ENCODE peak calls at places on chromosomes 11 and 22, in six cellular contexts. P is lower lobe of right lung, B is retinal pigment epithelial cell, R is psoas muscle, M is fibroblast of pulmonary artery, E is AG04450. J is an unnamed sample.

GRCh38 chr22:49838771-49839717 is 11.4 kb upstream of the BRD1 start:
- DNase-seq in P (peak; percentile 45), B (no peak), R (peak; percentile 43), M (no peak), E (no peak), J (no peak)

GRCh38 chr22:49961601-49962011 is 1.0 kb downstream of the PIM3 start:
- DNase-seq in P (peak; percentile 57), B (no peak), R (peak; percentile 64), M (peak; percentile 30), E (no peak), J (no peak)

GRCh38 chr11:57529012-57529411 is 1.5 kb downstream of the TIMM10 start:
- DNase-seq in P (no peak), B (no peak), R (no peak), M (no peak), E (no peak), J (no peak)

GRCh38 chr11:117915672-117916235 is 13.4 kb downstream of the TMPRSS13 start:
- DNase-seq in P (no peak), B (no peak), R (no peak), M (no peak), E (no peak), J (no peak)

GRCh38 chr22:36873614-36874308 is 13.0 kb downstream of the NCF4 start:
- DNase-seq in P (peak; percentile 81), B (no peak), R (no peak), M (peak; percentile 85), E (no peak), J (peak; percentile 21)

GRCh38 chr22:46758867-46759290 is 3.6 kb upstream of the TBC1D22A start:
- DNase-seq in P (peak; percentile 53), B (peak; percentile 43), R (no peak), M (peak; percentile 87), E (peak; percentile 32), J (no peak)

GRCh38 chr11:59283825-59284772 is 71.4 kb upstream of the MPEG1 start:
- DNase-seq in P (no peak), B (peak; percentile 4), R (no peak), M (peak; percentile 69), E (peak; percentile 34), J (peak; percentile 3)

GRCh38 chr11:116993599-116993998 is 104.6 kb downstream of the SIK3 start:
- DNase-seq in P (no peak), B (no peak), R (no peak), M (peak; percentile 64), E (no peak), J (no peak)

GRCh38 chr11:130625907-130626306 is 177.5 kb downstream of the ADAMTS15 start:
- DNase-seq in P (no peak), B (no peak), R (no peak), M (no peak), E (no peak), J (no peak)

GRCh38 chr22:19275513-19275912 is 16.0 kb downstream of the CLTCL1 start:
- DNase-seq in P (no peak), B (no peak), R (no peak), M (no peak), E (no peak), J (no peak)

GRCh38 chr11:72534859-72535547 is 100.7 kb upstream of the CLPB start:
- DNase-seq in P (no peak), B (peak; percentile 24), R (no peak), M (no peak), E (no peak), J (no peak)

GRCh38 chr11:12189543-12190235 is 79.3 kb downstream of the MICAL2 start:
- DNase-seq in P (no peak), B (no peak), R (no peak), M (no peak), E (no peak), J (no peak)

GRCh38 chr11:61973603-61974162 is 6.2 kb upstream of the FTH1 start:
- DNase-seq in P (no peak), B (no peak), R (no peak), M (no peak), E (no peak), J (no peak)

GRCh38 chr11:94641167-94641761 is 74.1 kb downstream of the PIWIL4 start:
- DNase-seq in P (no peak), B (no peak), R (peak; percentile 60), M (peak; percentile 32), E (no peak), J (no peak)

GRCh38 chr22:30502911-30503310 is 2.6 kb downstream of the SEC14L4 start:
- DNase-seq in P (no peak), B (no peak), R (no peak), M (no peak), E (no peak), J (no peak)

GRCh38 chr11:41497974-41498373 is 38.5 kb upstream of the LRRC4C start:
- DNase-seq in P (no peak), B (no peak), R (no peak), M (peak; percentile 50), E (no peak), J (no peak)

GRCh38 chr11:113553905-113554304 is 78.7 kb upstream of the DRD2 start:
- DNase-seq in P (no peak), B (no peak), R (no peak), M (no peak), E (no peak), J (no peak)

GRCh38 chr11:132576706-132577105 is 955.6 kb downstream of the OPCML start:
- DNase-seq in P (no peak), B (peak; percentile 79), R (no peak), M (peak; percentile 90), E (peak; percentile 82), J (peak; percentile 4)

GRCh38 chr11:134565343-134565891 is 153.4 kb upstream of the B3GAT1 start:
- DNase-seq in P (no peak), B (no peak), R (no peak), M (no peak), E (no peak), J (no peak)

GRCh38 chr11:15976433-15977045 is 379.8 kb downstream of the SOX6 start:
- DNase-seq in P (no peak), B (no peak), R (no peak), M (peak; percentile 40), E (peak; percentile 32), J (no peak)

GRCh38 chr11:43580735-43581369 is 99.7 kb upstream of the HSD17B12 start:
- DNase-seq in P (no peak), B (no peak), R (no peak), M (no peak), E (no peak), J (no peak)

GRCh38 chr11:18720811-18721575 is 5.0 kb downstream of the IGSF22 start:
- DNase-seq in P (peak; percentile 84), B (no peak), R (peak; percentile 85), M (peak; percentile 61), E (no peak), J (peak; percentile 32)

GRCh38 chr11:74686792-74687191 is 44.4 kb downstream of the CHRDL2 start:
- DNase-seq in P (peak; percentile 43), B (no peak), R (peak; percentile 16), M (peak; percentile 59), E (no peak), J (no peak)

GRCh38 chr22:42884616-42885375 is 27.7 kb upstream of the ARFGAP3 start:
- DNase-seq in P (no peak), B (no peak), R (no peak), M (no peak), E (no peak), J (no peak)

GRCh38 chr22:39773976-39774539 is 119.5 kb downstream of the ENTHD1 start:
- DNase-seq in P (no peak), B (no peak), R (no peak), M (no peak), E (no peak), J (no peak)

GRCh38 chr11:25910090-25910489 is 421.8 kb upstream of the ANO3 start:
- DNase-seq in P (no peak), B (peak; percentile 55), R (no peak), M (no peak), E (no peak), J (no peak)

DNA sequence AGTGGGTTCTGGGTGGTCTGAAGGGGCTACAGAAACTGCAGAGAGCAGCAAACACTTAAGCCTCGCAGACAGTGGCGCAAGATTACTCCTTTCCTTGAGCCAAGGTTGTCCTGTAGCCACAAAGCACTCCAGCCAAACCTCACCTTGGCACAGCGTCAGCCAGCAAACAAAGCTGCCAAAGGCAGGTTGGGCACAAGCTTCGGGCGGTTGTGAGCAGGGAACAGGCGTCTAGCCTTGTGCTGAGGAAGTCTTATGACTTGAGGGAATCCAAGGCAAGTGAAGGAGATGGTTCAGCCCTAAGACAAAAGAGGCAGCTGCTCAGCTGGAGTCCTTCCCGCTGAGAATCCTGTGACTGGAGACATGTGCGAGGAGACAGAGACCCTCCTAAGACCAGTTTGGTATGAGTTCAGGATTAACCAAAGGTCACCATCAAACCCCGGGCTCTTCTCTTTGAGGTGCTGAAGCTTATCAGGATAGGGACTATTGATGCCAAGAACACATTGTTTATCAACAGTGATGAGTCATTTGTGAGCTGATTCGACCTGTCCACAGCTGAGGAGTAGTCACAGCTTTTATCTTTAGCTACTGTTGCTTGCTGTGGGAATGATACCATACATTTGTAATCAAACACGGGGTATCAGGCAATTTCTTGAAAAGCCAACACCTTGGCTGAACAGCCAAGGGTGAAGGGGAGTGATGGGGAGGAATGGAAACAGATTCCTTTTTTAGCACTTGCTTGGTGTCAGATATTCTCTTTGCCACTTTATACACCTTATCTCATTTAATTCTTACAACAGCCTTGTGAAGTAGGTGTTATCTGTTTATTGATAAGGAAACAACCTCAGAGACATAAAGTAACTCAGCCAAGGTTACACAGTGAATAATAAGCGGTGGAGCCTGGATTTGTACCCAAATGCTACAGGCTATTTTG is 4.6 kb downstream of the ADM start:
- DNase-seq in P (peak; percentile 82), B (no peak), R (peak; percentile 89), M (peak; percentile 84), E (no peak), J (no peak)
- H3K4me3 ChIP-seq in P (no peak overlapping the region), B (no peak overlapping the region), R (no peak overlapping the region), M (no peak overlapping the region), E (peak overlapping the region; percentile 77), J (no peak overlapping the region)

GRCh38 chr11:119148855-119149370 is at the start of gene ABCG4:
- DNase-seq in P (peak; percentile 59), B (no peak), R (no peak), M (no peak), E (no peak), J (no peak)
- H3K4me3 ChIP-seq in P (peak within 1 kb of the TSS; percentile 68), B (peak within 1 kb of the TSS; percentile 51), R (peak within 1 kb of the TSS; percentile 77), M (peak within 1 kb of the TSS; percentile 56), E (peak within 1 kb of the TSS; percentile 61), J (peak within 1 kb of the TSS; percentile 47)

DNA sequence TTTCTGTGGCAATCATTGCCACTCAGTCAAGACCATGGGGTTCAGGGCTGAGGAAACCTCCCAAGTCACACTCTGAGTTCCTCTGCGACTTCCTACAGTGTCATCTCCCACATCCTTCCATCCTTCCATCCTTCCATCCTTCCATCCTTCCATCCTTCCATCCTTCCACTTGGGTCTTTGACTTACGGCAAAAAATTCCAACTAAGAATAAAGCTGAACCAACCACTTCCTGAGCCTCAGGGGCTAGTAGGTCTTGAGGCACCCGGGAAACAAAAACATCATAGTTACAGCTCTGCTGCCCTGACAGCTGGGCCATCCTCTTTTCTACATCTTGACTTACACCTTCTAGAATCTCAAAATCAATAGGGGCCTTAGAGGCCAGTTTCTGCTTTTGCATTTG is 32.1 kb downstream of the EHF start:
- DNase-seq in P (no peak), B (no peak), R (no peak), M (no peak), E (no peak), J (no peak)
- H3K4me3 ChIP-seq in P (no peak overlapping the region), B (no peak overlapping the region), R (no peak overlapping the region), M (no peak overlapping the region), E (no peak overlapping the region), J (no peak overlapping the region)

DNA sequence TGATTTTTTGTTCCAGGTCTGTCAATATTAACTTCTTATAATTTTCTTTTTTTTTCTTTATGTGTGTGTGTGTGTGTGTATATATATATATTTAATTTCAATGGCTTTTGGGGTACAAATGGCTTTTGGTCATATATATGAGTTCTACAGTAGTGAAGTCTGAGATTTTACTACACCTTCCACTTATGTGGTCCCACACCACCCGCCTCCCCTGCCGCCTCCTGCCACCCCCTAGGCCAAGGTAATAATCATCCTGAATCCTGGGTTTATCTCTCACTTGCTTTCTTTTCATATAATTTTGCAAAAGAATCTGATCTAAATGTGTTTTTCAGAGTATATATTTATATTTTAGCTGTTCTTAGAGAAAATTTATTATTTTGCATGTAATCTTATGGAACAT is 11.1 kb downstream of the NEAT1 start:
- DNase-seq in P (no peak), B (no peak), R (no peak), M (peak; percentile 35), E (no peak), J (no peak)
- H3K4me3 ChIP-seq in P (no peak overlapping the region), B (peak overlapping the region; percentile 88), R (peak overlapping the region; percentile 86), M (peak overlapping the region; percentile 96), E (no peak overlapping the region), J (no peak overlapping the region)